ENCODE peak calls at places on chromosomes 2 and 18, in four cellular contexts. One of them, this sample, is unnamed.

GRCh38 chr2:8441371-8441770 is 240.5 kb upstream of the ID2 start:
- DNase-seq in H1: no peak
- DNase-seq in HepG2: no peak
- DNase-seq in HCT116: no peak
- DNase-seq in this sample: no peak

GRCh38 chr2:138922973-138923563 is 142.9 kb upstream of the NXPH2 start:
- DNase-seq in H1: no peak
- DNase-seq in HepG2: peak
- DNase-seq in HCT116: peak
- DNase-seq in this sample: no peak

GRCh38 chr2:105593221-105593967 is 151.3 kb upstream of the NCK2 start:
- DNase-seq in H1: no peak
- DNase-seq in HCT116: no peak
- DNase-seq in HepG2: no peak
- DNase-seq in this sample: no peak

GRCh38 chr18:78352905-78353304 is 626.7 kb upstream of the SALL3 start:
- DNase-seq in H1: peak
- DNase-seq in HCT116: no peak
- DNase-seq in HepG2: no peak
- DNase-seq in this sample: no peak

GRCh38 chr2:234272069-234272850 is 221.8 kb downstream of the SPP2 start:
- DNase-seq in HCT116: no peak
- DNase-seq in H1: no peak
- DNase-seq in HepG2: no peak
- DNase-seq in this sample: no peak

GRCh38 chr18:8990276-8991031 is 112.0 kb upstream of the NDUFV2 start:
- DNase-seq in HCT116: no peak
- DNase-seq in H1: no peak
- DNase-seq in HepG2: no peak
- DNase-seq in this sample: no peak

GRCh38 chr2:120230515-120231471 is 7.6 kb upstream of the TMEM185B start:
- DNase-seq in HepG2: no peak
- DNase-seq in H1: no peak
- DNase-seq in HCT116: no peak
- DNase-seq in this sample: no peak

GRCh38 chr2:104378853-104379374 is 475.0 kb upstream of the POU3F3 start:
- DNase-seq in H1: peak
- DNase-seq in HCT116: no peak
- DNase-seq in HepG2: peak
- DNase-seq in this sample: peak

GRCh38 chr18:70390366-70391090 is 101.7 kb downstream of the SOCS6 start:
- DNase-seq in HepG2: no peak
- DNase-seq in HCT116: no peak
- DNase-seq in H1: no peak
- DNase-seq in this sample: no peak

GRCh38 chr18:62437520-62438329 is 85.1 kb upstream of the ZCCHC2 start:
- DNase-seq in HCT116: no peak
- DNase-seq in HepG2: no peak
- DNase-seq in H1: no peak
- DNase-seq in this sample: peak

GRCh38 chr2:20348542-20348941 is 2.1 kb downstream of the PUM2 start:
- DNase-seq in H1: no peak
- DNase-seq in HepG2: no peak
- DNase-seq in HCT116: no peak
- DNase-seq in this sample: peak

GRCh38 chr2:105399207-105399861 is 483 bp upstream of the FHL2 start:
- DNase-seq in HepG2: no peak
- DNase-seq in HCT116: no peak
- DNase-seq in H1: no peak
- DNase-seq in this sample: no peak

GRCh38 chr2:232094883-232095282 is 133.4 kb downstream of the DIS3L2 start:
- DNase-seq in HepG2: no peak
- DNase-seq in HCT116: no peak
- DNase-seq in H1: no peak
- DNase-seq in this sample: no peak

GRCh38 chr2:207993141-207993763 is 32.1 kb downstream of the PLEKHM3 start:
- DNase-seq in HepG2: no peak
- DNase-seq in H1: no peak
- DNase-seq in HCT116: no peak
- DNase-seq in this sample: no peak

GRCh38 chr2:8307779-8308178 is 374.1 kb upstream of the ID2 start:
- DNase-seq in HepG2: no peak
- DNase-seq in H1: no peak
- DNase-seq in HCT116: no peak
- DNase-seq in this sample: no peak

GRCh38 chr2:230075988-230076631 is 7.4 kb upstream of the SLC16A14 start:
- DNase-seq in H1: no peak
- DNase-seq in HepG2: no peak
- DNase-seq in HCT116: no peak
- DNase-seq in this sample: no peak

GRCh38 chr2:172214252-172214651 is 111.6 kb upstream of the DLX2 start:
- DNase-seq in HCT116: no peak
- DNase-seq in H1: no peak
- DNase-seq in HepG2: no peak
- DNase-seq in this sample: no peak

GRCh38 chr2:222865301-222865700 is 4.5 kb downstream of the ACSL3 start:
- DNase-seq in H1: no peak
- DNase-seq in HepG2: peak
- DNase-seq in HCT116: no peak
- DNase-seq in this sample: no peak

GRCh38 chr2:135997380-135997779 is 12.0 kb upstream of the DARS1 start:
- DNase-seq in H1: peak
- DNase-seq in HepG2: peak
- DNase-seq in HCT116: no peak
- DNase-seq in this sample: no peak

GRCh38 chr2:217858519-217859466 is 144.0 kb downstream of the TNS1 start:
- DNase-seq in HCT116: no peak
- DNase-seq in HepG2: peak
- DNase-seq in H1: no peak
- DNase-seq in this sample: peak

GRCh38 chr2:96690306-96691021 is 47.9 kb downstream of the FER1L5 start:
- DNase-seq in HepG2: no peak
- DNase-seq in HCT116: no peak
- DNase-seq in H1: no peak
- DNase-seq in this sample: no peak

GRCh38 chr18:47882641-47883040 is 47.8 kb downstream of the SMAD2 start:
- DNase-seq in HepG2: no peak
- DNase-seq in HCT116: no peak
- DNase-seq in H1: no peak
- DNase-seq in this sample: no peak

DNA sequence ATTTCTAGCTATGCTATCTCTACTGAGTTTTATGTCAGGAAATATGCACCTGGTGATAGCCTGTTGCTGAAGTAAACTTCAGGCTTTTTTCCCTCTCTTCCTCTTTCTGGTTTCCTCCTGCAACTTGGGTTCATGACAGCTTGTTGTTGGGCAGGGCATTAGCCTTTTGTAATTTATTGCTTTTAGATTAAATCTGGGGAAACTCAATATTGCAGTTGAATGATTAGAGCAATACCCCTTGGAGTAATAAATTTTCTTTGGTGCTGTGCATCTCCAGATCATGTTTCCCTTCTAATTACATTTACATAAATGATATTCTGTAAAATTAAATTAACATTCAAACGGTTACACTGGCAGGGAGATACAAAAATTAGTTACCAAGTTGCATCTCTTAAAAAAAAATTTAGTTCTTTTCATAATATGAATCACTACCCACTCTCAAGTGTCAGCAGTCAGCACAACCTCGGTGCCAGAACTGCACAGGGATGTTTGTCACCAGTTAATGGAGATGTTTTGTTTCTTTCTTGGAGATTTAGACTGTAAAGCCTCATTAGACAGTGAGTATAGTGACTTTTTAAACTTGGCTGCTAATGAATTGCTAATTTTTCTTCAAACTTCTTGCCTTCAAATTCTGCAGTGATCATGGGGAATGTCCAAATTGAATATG is 466.5 kb upstream of the ETAA1 start:
- DNase-seq in HepG2: no peak
- DNase-seq in HCT116: no peak
- DNase-seq in H1: no peak
- DNase-seq in this sample: no peak
- TF ChIP-seq FOSL1 in HepG2: no peak
- TF ChIP-seq FOSL1 in HCT116: no peak
- TF ChIP-seq FOSL1 in H1: no peak
- TF ChIP-seq FOSL1 in this sample: no peak

DNA sequence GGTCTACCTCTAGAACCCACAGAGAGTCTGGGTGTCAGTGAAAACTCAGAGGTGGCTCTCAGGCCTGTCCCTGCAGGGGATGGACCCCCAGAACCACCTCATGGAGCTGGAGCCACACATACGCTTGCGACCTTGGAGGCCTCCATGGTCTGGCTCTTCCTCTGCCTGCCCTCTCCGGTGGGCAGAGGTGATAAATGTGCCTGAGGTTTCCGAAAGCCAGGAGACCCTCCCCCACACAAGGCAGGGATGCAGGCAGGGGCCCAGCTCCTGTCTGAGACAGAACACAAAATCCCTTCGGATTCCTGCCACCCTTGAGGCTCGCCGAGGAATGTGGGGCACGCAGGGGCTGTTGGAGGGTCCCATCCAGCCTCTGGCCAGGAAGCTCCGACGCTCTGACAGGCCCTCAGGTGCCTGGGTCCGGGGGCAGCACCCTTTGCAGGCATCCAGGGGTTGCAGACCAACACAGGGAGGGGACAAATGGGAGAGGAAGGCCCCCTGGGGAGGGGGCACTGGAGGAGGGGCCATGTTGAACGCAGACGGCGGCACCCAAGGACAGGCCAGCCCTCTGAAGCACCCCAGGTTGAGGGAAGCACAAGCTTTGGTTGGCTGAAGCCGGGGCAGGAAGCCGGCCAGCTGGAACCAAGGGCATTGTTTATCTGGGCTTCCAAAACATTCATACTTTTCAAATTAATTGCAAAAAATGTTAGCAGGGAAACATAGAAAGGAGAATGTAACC is 4.1 kb upstream of the SNED1 start:
- DNase-seq in HCT116: no peak
- DNase-seq in H1: no peak
- DNase-seq in HepG2: no peak
- DNase-seq in this sample: no peak
- TF ChIP-seq ATF3 in HCT116: no peak
- TF ChIP-seq ATF3 in H1: no peak
- TF ChIP-seq ATF3 in HepG2: no peak
- TF ChIP-seq ATF3 in this sample: no peak

GRCh38 chr2:202870431-202871160 is 970 bp downstream of the ICA1L start:
- DNase-seq in HCT116: peak
- DNase-seq in HepG2: peak
- DNase-seq in H1: peak
- DNase-seq in this sample: peak
- TF ChIP-seq CTCF in HCT116: peak
- TF ChIP-seq CTCF in HepG2: peak
- TF ChIP-seq CTCF in H1: peak
- TF ChIP-seq CTCF in this sample: peak

GRCh38 chr2:28172114-28172898 is 220.4 kb upstream of the FOSL2 start:
- DNase-seq in HCT116: no peak
- DNase-seq in HepG2: peak
- DNase-seq in H1: no peak
- DNase-seq in this sample: no peak
- TF ChIP-seq FOSL1 in HCT116: no peak
- TF ChIP-seq FOSL1 in HepG2: no peak
- TF ChIP-seq FOSL1 in H1: no peak
- TF ChIP-seq FOSL1 in this sample: no peak

DNA sequence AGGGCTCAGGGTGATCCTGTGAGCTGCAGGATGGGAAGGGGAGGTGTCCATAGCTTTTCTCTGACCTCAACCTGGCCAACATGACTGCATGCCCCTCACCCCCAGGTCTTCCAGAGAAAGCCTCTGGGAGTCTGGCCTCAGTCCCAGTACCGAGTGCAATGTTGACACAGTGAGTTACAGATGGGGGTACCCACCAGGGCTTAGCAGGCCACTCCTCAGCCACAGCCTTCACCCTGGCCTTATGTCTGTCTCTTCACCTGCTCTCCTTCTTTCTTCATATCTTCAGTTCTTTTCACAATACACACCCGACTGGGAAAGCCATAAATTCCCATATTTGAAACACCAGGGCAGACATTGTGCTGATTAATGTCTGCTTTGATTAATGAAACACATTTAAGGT is 33.5 kb downstream of the AOX1 start:
- DNase-seq in H1: no peak
- DNase-seq in HepG2: no peak
- DNase-seq in HCT116: no peak
- DNase-seq in this sample: no peak
- TF ChIP-seq ATF3 in H1: no peak
- TF ChIP-seq ATF3 in HepG2: no peak
- TF ChIP-seq ATF3 in HCT116: no peak
- TF ChIP-seq ATF3 in this sample: no peak

GRCh38 chr2:191713837-191714236 is 35.9 kb downstream of the NABP1 start:
- DNase-seq in H1: no peak
- DNase-seq in HepG2: peak
- DNase-seq in HCT116: peak
- DNase-seq in this sample: no peak
- TF ChIP-seq CTCF in H1: peak
- TF ChIP-seq CTCF in HepG2: peak
- TF ChIP-seq CTCF in HCT116: peak
- TF ChIP-seq CTCF in this sample: no peak

DNA sequence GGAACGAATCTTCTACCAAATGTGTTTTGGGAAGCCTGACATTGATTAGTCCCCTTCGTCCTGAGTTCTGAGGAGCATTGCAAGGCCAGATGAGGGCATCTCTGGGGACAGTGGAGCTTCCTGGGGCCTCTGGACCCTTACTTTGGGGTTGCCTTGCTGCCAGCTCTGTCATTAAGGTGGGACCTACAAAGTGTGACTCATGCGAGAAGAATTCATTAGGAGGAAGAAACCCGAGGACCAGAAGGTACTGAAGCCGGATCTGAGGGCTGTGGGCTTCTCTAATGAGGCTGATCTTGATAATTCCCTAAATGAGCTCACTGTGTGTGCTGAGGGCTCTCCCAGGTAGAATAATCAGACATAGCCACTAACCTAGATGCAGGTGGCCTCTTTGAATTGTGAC is 700 bp upstream of the SCYGR2 start:
- DNase-seq in HCT116: peak
- DNase-seq in H1: no peak
- DNase-seq in HepG2: peak
- DNase-seq in this sample: no peak
- TF ChIP-seq FOSL1 in HCT116: peak
- TF ChIP-seq FOSL1 in H1: no peak
- TF ChIP-seq FOSL1 in HepG2: no peak
- TF ChIP-seq FOSL1 in this sample: no peak

DNA sequence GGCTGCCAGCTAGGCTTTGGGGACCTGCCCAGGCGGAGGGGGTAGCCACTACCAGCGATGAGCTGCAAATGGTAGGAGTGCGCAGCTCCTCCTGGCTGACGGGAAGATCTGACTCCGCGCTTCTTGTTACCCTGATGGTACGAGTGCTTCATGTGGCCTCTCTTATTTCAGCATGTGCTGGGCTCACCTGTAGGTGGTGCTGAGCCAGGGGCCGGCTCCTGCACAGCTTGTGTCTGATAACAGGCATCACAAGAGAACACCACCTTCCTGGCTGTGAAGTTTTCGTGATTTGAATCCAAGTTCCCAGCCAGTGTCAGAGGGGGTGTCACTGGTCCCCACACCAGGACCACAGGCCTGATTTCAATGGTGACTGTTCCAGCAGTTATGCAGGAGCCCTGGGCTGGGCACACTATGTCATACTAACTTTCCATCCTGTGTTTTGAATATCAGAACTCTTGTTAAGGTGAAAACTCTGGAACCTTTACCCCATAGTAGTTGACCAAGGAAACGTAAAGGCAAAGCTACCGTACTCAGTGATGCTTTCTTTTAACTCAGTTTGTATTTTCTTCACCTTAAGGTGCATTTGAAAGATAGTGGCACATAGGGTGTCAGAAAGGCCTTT is 28.0 kb downstream of the APCDD1 start:
- DNase-seq in H1: no peak
- DNase-seq in HCT116: no peak
- DNase-seq in HepG2: no peak
- DNase-seq in this sample: no peak
- TF ChIP-seq ATF3 in H1: no peak
- TF ChIP-seq ATF3 in HCT116: no peak
- TF ChIP-seq ATF3 in HepG2: no peak
- TF ChIP-seq ATF3 in this sample: no peak